ENCODE peak calls at places on chromosomes 7 and 10, in four cellular contexts. D is stimulated activated CD4-positive, alpha-beta T cell treated with anti-CD3 and anti-CD28 coated beads, Interleukin-12 subunit alpha, Interleukin-12 subunit beta, amount 100 ng/mL, for 4 hours; J is fibroblast of pulmonary artery; P is T47D. T is an unnamed sample.

GRCh38 chr10:126455766-126456425 is 67.6 kb upstream of the ADAM12 start:
- DNase-seq in D (no peak), P (no peak), J (no peak), T (no peak)

GRCh38 chr10:71765907-71766716 is 7.2 kb downstream of the VSIR start:
- DNase-seq in P (no peak), D (no peak), J (no peak), T (no peak)

GRCh38 chr10:30671011-30671616 is 41.6 kb upstream of the LYZL2 start:
- DNase-seq in D (no peak), J (peak), P (peak), T (peak)

GRCh38 chr10:98910048-98910447 is 325.6 kb downstream of the HPSE2 start:
- DNase-seq in P (no peak), J (no peak), D (no peak), T (no peak)

GRCh38 chr7:6250364-6250833 is 22.0 kb downstream of the CYTH3 start:
- DNase-seq in D (no peak), J (no peak), P (no peak), T (no peak)

GRCh38 chr10:5948999-5949759 is 28.2 kb downstream of the IL15RA start:
- DNase-seq in D (no peak), P (peak), J (peak), T (no peak)

GRCh38 chr7:21461282-21461681 is 33.4 kb downstream of the SP4 start:
- DNase-seq in D (no peak), J (no peak), P (no peak), T (no peak)

GRCh38 chr10:52756295-52756694 is 16.3 kb downstream of the MBL2 start:
- DNase-seq in J (no peak), D (no peak), P (no peak), T (no peak)

GRCh38 chr7:130841416-130841815 is 107.4 kb upstream of the KLF14 start:
- DNase-seq in P (no peak), D (no peak), J (no peak), T (no peak)

T was measured in cerebellum.